ENCODE peak calls at places on chromosomes 16 and 17, in eight cellular contexts. R, Q, O, K, X, I, G and S are unnamed samples.
A peak's percentile ranks its signal among the peaks of the same experiment; 100 is the strongest.

GRCh38 chr17:65208753-65209152 is 71.6 kb downstream of the RGS9 start:
- DNase-seq in R (peak; percentile 21), Q (no peak), O (no peak), K (no peak), X (no peak), I (no peak), G (no peak), S (no peak)

GRCh38 chr17:75799402-75799801 is 14.8 kb downstream of the UNK start:
- DNase-seq in R (no peak), Q (no peak), O (no peak), K (no peak), X (peak; percentile 35), I (no peak), G (no peak), S (no peak)

GRCh38 chr16:81625544-81626152 is 153.4 kb upstream of the PLCG2 start:
- DNase-seq in R (no peak), Q (no peak), O (no peak), K (no peak), X (peak; percentile 88), I (no peak), G (no peak), S (no peak)

GRCh38 chr16:87042551-87043272 is 274.5 kb downstream of the C16orf95 start:
- DNase-seq in R (no peak), Q (no peak), O (no peak), K (no peak), X (peak; percentile 72), I (no peak), G (no peak), S (no peak)

GRCh38 chr17:74943808-74944522 is 8.3 kb downstream of the OTOP3 start:
- DNase-seq in R (no peak), Q (no peak), O (no peak), K (no peak), X (no peak), I (no peak), G (no peak), S (no peak)

GRCh38 chr17:73586153-73586906 is 57.9 kb downstream of the SDK2 start:
- DNase-seq in R (no peak), Q (no peak), O (no peak), K (no peak), X (no peak), I (no peak), G (no peak), S (peak; percentile 47)

GRCh38 chr17:76755285-76755684 is 17.4 kb downstream of the MFSD11 start:
- DNase-seq in R (no peak), Q (no peak), O (no peak), K (no peak), X (no peak), I (no peak), G (no peak), S (no peak)

GRCh38 chr16:5851583-5851982 is 754.0 kb upstream of the EEF2KMT start:
- DNase-seq in R (no peak), Q (no peak), O (no peak), K (no peak), X (no peak), I (no peak), G (no peak), S (no peak)

GRCh38 chr17:40433551-40434384 is 9.5 kb upstream of the IGFBP4 start:
- DNase-seq in R (peak; percentile 54), Q (no peak), O (peak; percentile 59), K (no peak), X (peak; percentile 49), I (no peak), G (no peak), S (no peak)

GRCh38 chr17:81473019-81473418 is 39.6 kb downstream of the ACTG1 start:
- DNase-seq in R (no peak), Q (no peak), O (no peak), K (no peak), X (no peak), I (no peak), G (no peak), S (no peak)

GRCh38 chr17:7548585-7549400 is at the start of gene TNFSF12:
- DNase-seq in R (peak; percentile 76), Q (no peak), O (peak; percentile 60), K (no peak), X (peak; percentile 84), I (no peak), G (no peak), S (no peak)

GRCh38 chr17:42399948-42400843 is 12.0 kb upstream of the STAT3 start:
- DNase-seq in R (peak; percentile 55), Q (no peak), O (no peak), K (no peak), X (no peak), I (no peak), G (no peak), S (no peak)

GRCh38 chr17:34504814-34505484 is 74.4 kb upstream of the TMEM132E start:
- DNase-seq in R (no peak), Q (no peak), O (no peak), K (no peak), X (no peak), I (no peak), G (no peak), S (no peak)

GRCh38 chr17:30838187-30838807 is 6.5 kb downstream of the ATAD5 start:
- DNase-seq in R (no peak), Q (no peak), O (no peak), K (no peak), X (no peak), I (no peak), G (no peak), S (no peak)

GRCh38 chr17:50843150-50843905 is 7.9 kb downstream of the WFIKKN2 start:
- DNase-seq in R (no peak), Q (no peak), O (no peak), K (no peak), X (peak; percentile 62), I (no peak), G (no peak), S (no peak)

GRCh38 chr16:74153773-74154172 is 142.8 kb upstream of the PSMD7 start:
- DNase-seq in R (no peak), Q (no peak), O (no peak), K (no peak), X (no peak), I (no peak), G (no peak), S (no peak)

GRCh38 chr16:67542464-67542863 is 13.8 kb downstream of the RIPOR1 start:
- DNase-seq in R (peak; percentile 78), Q (no peak), O (peak; percentile 87), K (no peak), X (no peak), I (no peak), G (peak; percentile 63), S (peak; percentile 83)

GRCh38 chr17:2053380-2054261 is 1.3 kb upstream of the HIC1 start:
- DNase-seq in R (peak; percentile 81), Q (no peak), O (peak; percentile 45), K (no peak), X (no peak), I (no peak), G (peak; percentile 61), S (peak; percentile 82)

GRCh38 chr16:88804552-88805339 is 1.2 kb downstream of the CDT1 start:
- DNase-seq in R (peak; percentile 65), Q (no peak), O (peak; percentile 53), K (no peak), X (peak; percentile 63), I (no peak), G (no peak), S (no peak)

GRCh38 chr17:48618366-48618896 is 3.3 kb upstream of the HOXB8 start:
- DNase-seq in R (peak; percentile 90), Q (no peak), O (peak; percentile 90), K (no peak), X (peak; percentile 90), I (no peak), G (peak; percentile 66), S (peak; percentile 93)
- H3K27me3 ChIP-seq in R (peaks cover 90% of the 10 kb centered on the region), Q (peaks cover 79% of the 10 kb centered on the region), O (no peaks in the 10 kb centered on the region), K (peaks cover 73% of the 10 kb centered on the region), X (no peaks in the 10 kb centered on the region), I (peaks cover 96% of the 10 kb centered on the region), G (peaks cover 70% of the 10 kb centered on the region), S (no peaks in the 10 kb centered on the region)

GRCh38 chr16:1439058-1439698 is 5.2 kb downstream of the CCDC154 start:
- DNase-seq in R (no peak), Q (no peak), O (no peak), K (no peak), X (no peak), I (no peak), G (no peak), S (no peak)
- H3K27me3 ChIP-seq in R (no peaks in the 10 kb centered on the region), Q (no peaks in the 10 kb centered on the region), O (no peaks in the 10 kb centered on the region), K (no peaks in the 10 kb centered on the region), X (no peaks in the 10 kb centered on the region), I (no peaks in the 10 kb centered on the region), G (no peaks in the 10 kb centered on the region), S (no peaks in the 10 kb centered on the region)

DNA sequence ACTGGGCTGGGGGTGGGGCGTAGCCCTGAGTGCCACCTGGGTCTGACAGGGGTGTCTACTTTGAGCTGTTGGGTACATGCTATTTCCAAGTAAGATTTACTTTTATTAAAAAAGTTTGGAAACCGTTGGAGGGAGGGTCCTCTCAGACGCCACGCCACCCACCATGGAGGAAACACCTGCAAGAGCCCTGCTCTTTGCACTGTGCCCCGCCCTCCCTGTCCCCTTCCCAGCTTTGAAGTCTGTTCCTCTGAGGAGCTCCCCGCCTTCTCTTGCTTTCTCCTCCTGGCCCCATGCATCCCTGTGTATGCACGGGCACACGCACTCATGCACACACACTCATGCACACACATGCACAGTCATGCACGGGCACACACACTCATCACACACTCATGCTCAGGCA is 15.5 kb downstream of the ADGRG1 start:
- DNase-seq in R (no peak), Q (no peak), O (no peak), K (no peak), X (no peak), I (no peak), G (no peak), S (no peak)
- H3K27me3 ChIP-seq in R (no peaks in the 10 kb centered on the region), Q (no peaks in the 10 kb centered on the region), O (peaks cover 2% of the 10 kb centered on the region), K (no peaks in the 10 kb centered on the region), X (no peaks in the 10 kb centered on the region), I (peaks cover 3% of the 10 kb centered on the region), G (no peaks in the 10 kb centered on the region), S (no peaks in the 10 kb centered on the region)

GRCh38 chr16:72895951-72896350 is 152.0 kb downstream of the ZFHX3 start:
- DNase-seq in R (no peak), Q (no peak), O (no peak), K (no peak), X (peak; percentile 68), I (no peak), G (no peak), S (no peak)

GRCh38 chr16:72897707-72898106 is 150.2 kb downstream of the ZFHX3 start:
- DNase-seq in R (no peak), Q (no peak), O (no peak), K (no peak), X (peak; percentile 62), I (no peak), G (no peak), S (no peak)

GRCh38 chr16:72894291-72895151 is 153.4 kb downstream of the ZFHX3 start:
- DNase-seq in R (no peak), Q (no peak), O (no peak), K (no peak), X (peak; percentile 74), I (no peak), G (no peak), S (peak; percentile 94)

GRCh38 chr16:72898216-72898825 is 149.6 kb downstream of the ZFHX3 start:
- DNase-seq in R (no peak), Q (no peak), O (no peak), K (no peak), X (no peak), I (no peak), G (no peak), S (no peak)

DNA sequence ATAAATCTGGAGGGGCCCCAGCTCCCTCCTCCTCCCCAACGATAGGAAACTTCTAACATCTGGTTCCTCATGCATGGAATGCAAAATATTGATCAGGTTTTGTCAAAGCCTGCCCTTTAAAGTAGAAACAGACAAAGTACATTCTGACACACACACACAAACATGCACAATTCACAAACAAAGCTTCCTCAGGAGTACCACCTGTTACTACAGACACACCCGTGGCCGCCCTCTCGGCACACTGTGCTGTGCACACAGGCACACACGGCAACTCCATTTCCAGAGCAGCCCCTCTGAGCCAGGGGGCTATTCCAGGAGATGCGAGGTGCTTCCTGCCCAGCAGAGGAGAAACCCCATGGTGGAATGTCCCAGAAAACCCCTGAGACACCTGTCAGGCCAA is 151.2 kb downstream of the ZFHX3 start:
- DNase-seq in R (no peak), Q (no peak), O (no peak), K (no peak), X (peak; percentile 51), I (no peak), G (no peak), S (no peak)
- H3K27me3 ChIP-seq in R (no peaks in the 10 kb centered on the region), Q (no peaks in the 10 kb centered on the region), O (peaks cover 12% of the 10 kb centered on the region), K (no peaks in the 10 kb centered on the region), X (no peaks in the 10 kb centered on the region), I (no peaks in the 10 kb centered on the region), G (no peaks in the 10 kb centered on the region), S (no peaks in the 10 kb centered on the region)